ENCODE peak calls at places on chromosomes 13 and 19, in five cellular contexts. C is HTR-8/SVneo, F is NCI-H1092, D is progenitor cell of endocrine pancreas, I is OCI-M1. U is an unnamed sample.

GRCh38 chr19:19202707-19203011 is 555 bp downstream of the NR2C2AP start:
- DNase-seq in C (no peak), F (no peak), D (no peak), I (no peak), U (no peak)

GRCh38 chr13:26883613-26884257 is 123.1 kb upstream of the GPR12 start:
- DNase-seq in C (no peak), F (no peak), D (no peak), I (no peak), U (no peak)

GRCh38 chr13:85278851-85279250 is 520.4 kb downstream of the SLITRK6 start:
- DNase-seq in C (no peak), F (no peak), D (no peak), I (peak; percentile 18), U (no peak)

GRCh38 chr13:113921763-113922162 is 52.1 kb downstream of the C13orf46 start:
- DNase-seq in C (no peak), F (no peak), D (no peak), I (no peak), U (no peak)

GRCh38 chr13:106736941-106737340 is 169.0 kb upstream of the ARGLU1 start:
- DNase-seq in C (no peak), F (no peak), D (no peak), I (no peak), U (no peak)

GRCh38 chr19:10848208-10848843 is at the start of gene C19orf38:
- DNase-seq in C (no peak), F (no peak), D (no peak), I (no peak), U (no peak)

GRCh38 chr19:42634409-42635232 is 39.9 kb upstream of the CEACAM8 start:
- DNase-seq in C (peak; percentile 56), F (no peak), D (no peak), I (peak; percentile 79), U (no peak)

GRCh38 chr19:56639217-56639616 is 3.7 kb upstream of the SMIM17 start:
- DNase-seq in C (no peak), F (no peak), D (no peak), I (peak; percentile 74), U (no peak)

GRCh38 chr13:40271511-40271910 is 394.9 kb downstream of the FOXO1 start:
- DNase-seq in C (no peak), F (no peak), D (no peak), I (no peak), U (no peak)

GRCh38 chr13:19085258-19085657 is 96.4 kb downstream of the TUBA3C start:
- DNase-seq in C (no peak), F (no peak), D (no peak), I (no peak), U (no peak)

GRCh38 chr13:58712191-58712590 is 1080.6 kb downstream of the PCDH17 start:
- DNase-seq in C (no peak), F (no peak), D (no peak), I (no peak), U (no peak)

GRCh38 chr13:41548031-41548430 is 90.7 kb downstream of the RGCC start:
- DNase-seq in C (no peak), F (no peak), D (no peak), I (no peak), U (no peak)

GRCh38 chr13:78015782-78016181 is 97.2 kb upstream of the EDNRB start:
- DNase-seq in C (no peak), F (no peak), D (no peak), I (peak; percentile 61), U (no peak)

GRCh38 chr13:48094404-48094780 is 512 bp downstream of the MED4 start:
- DNase-seq in C (no peak), F (no peak), D (no peak), I (no peak), U (no peak)

GRCh38 chr13:50521191-50521590 is 322.3 kb downstream of the DLEU7 start:
- DNase-seq in C (no peak), F (no peak), D (no peak), I (no peak), U (no peak)

GRCh38 chr19:11849264-11849615 is 714 bp downstream of the ZNF439 start:
- DNase-seq in C (no peak), F (no peak), D (no peak), I (peak; percentile 87), U (no peak)

GRCh38 chr13:106649495-106649894 is 81.6 kb upstream of the ARGLU1 start:
- DNase-seq in C (no peak), F (no peak), D (no peak), I (no peak), U (peak; percentile 65)

GRCh38 chr13:47794963-47795362 is 206.1 kb downstream of the SUCLA2 start:
- DNase-seq in C (no peak), F (no peak), D (no peak), I (peak; percentile 38), U (no peak)

GRCh38 chr13:49540552-49540951 is 44.8 kb downstream of the PHF11 start:
- DNase-seq in C (no peak), F (no peak), D (no peak), I (peak; percentile 60), U (no peak)

GRCh38 chr19:36488816-36489138 is 584 bp downstream of the ZNF566 start:
- DNase-seq in C (peak; percentile 26), F (peak; percentile 23), D (no peak), I (peak; percentile 81), U (no peak)

GRCh38 chr13:27371932-27372331 is 52.5 kb upstream of the GTF3A start:
- DNase-seq in C (no peak), F (peak; percentile 31), D (no peak), I (no peak), U (no peak)

GRCh38 chr13:100648354-100648753 is 26.2 kb downstream of the TMTC4 start:
- DNase-seq in C (no peak), F (no peak), D (no peak), I (no peak), U (no peak)

GRCh38 chr13:111429064-111429558 is 108.7 kb downstream of the TEX29 start:
- DNase-seq in C (peak; percentile 10), F (peak; percentile 48), D (peak; percentile 37), I (peak; percentile 57), U (no peak)